ENCODE peak calls at places on chromosomes 2 and 18, in eight cellular contexts. One of them, this sample, is unnamed.

GRCh38 chr2:26630669-26631360 is 10.4 kb downstream of the CIB4 start:
- DNase-seq in cardiac muscle cell: no peak
- DNase-seq in psoas muscle: no peak
- DNase-seq in spleen: peak
- DNase-seq in suprapubic skin: no peak
- DNase-seq in endodermal cell: peak
- DNase-seq in coronary artery: no peak
- DNase-seq in thoracic aorta: no peak
- DNase-seq in this sample: peak

GRCh38 chr2:130373808-130374365 is 18.0 kb downstream of the PTPN18 start:
- DNase-seq in cardiac muscle cell: no peak
- DNase-seq in psoas muscle: no peak
- DNase-seq in spleen: peak
- DNase-seq in suprapubic skin: no peak
- DNase-seq in endodermal cell: no peak
- DNase-seq in coronary artery: no peak
- DNase-seq in thoracic aorta: no peak
- DNase-seq in this sample: no peak

GRCh38 chr2:197925204-197925603 is 120.8 kb downstream of the PLCL1 start:
- DNase-seq in cardiac muscle cell: no peak
- DNase-seq in psoas muscle: no peak
- DNase-seq in spleen: no peak
- DNase-seq in suprapubic skin: no peak
- DNase-seq in endodermal cell: no peak
- DNase-seq in coronary artery: no peak
- DNase-seq in thoracic aorta: no peak
- DNase-seq in this sample: no peak

GRCh38 chr2:47867205-47867604 is 39.1 kb downstream of the FBXO11 start:
- DNase-seq in cardiac muscle cell: peak
- DNase-seq in psoas muscle: no peak
- DNase-seq in spleen: no peak
- DNase-seq in suprapubic skin: no peak
- DNase-seq in endodermal cell: no peak
- DNase-seq in coronary artery: no peak
- DNase-seq in thoracic aorta: no peak
- DNase-seq in this sample: peak

GRCh38 chr18:46466236-46467160 is 190.5 kb downstream of the LOXHD1 start:
- DNase-seq in cardiac muscle cell: peak
- DNase-seq in psoas muscle: no peak
- DNase-seq in spleen: peak
- DNase-seq in suprapubic skin: no peak
- DNase-seq in endodermal cell: peak
- DNase-seq in coronary artery: peak
- DNase-seq in thoracic aorta: no peak
- DNase-seq in this sample: no peak

GRCh38 chr2:162149940-162150339 is 2.1 kb downstream of the GCG start:
- DNase-seq in cardiac muscle cell: no peak
- DNase-seq in psoas muscle: no peak
- DNase-seq in spleen: no peak
- DNase-seq in suprapubic skin: no peak
- DNase-seq in endodermal cell: peak
- DNase-seq in coronary artery: no peak
- DNase-seq in thoracic aorta: no peak
- DNase-seq in this sample: no peak

GRCh38 chr2:190351955-190352354 is 8.6 kb downstream of the INPP1 start:
- DNase-seq in cardiac muscle cell: no peak
- DNase-seq in psoas muscle: no peak
- DNase-seq in spleen: no peak
- DNase-seq in suprapubic skin: no peak
- DNase-seq in endodermal cell: no peak
- DNase-seq in coronary artery: no peak
- DNase-seq in thoracic aorta: no peak
- DNase-seq in this sample: no peak

GRCh38 chr2:241514545-241514944 is 6.2 kb upstream of the STK25 start:
- DNase-seq in cardiac muscle cell: no peak
- DNase-seq in psoas muscle: no peak
- DNase-seq in spleen: no peak
- DNase-seq in suprapubic skin: no peak
- DNase-seq in endodermal cell: no peak
- DNase-seq in coronary artery: no peak
- DNase-seq in thoracic aorta: no peak
- DNase-seq in this sample: peak

GRCh38 chr2:95076705-95077520 is 44.7 kb downstream of the MRPS5 start:
- DNase-seq in cardiac muscle cell: peak
- DNase-seq in psoas muscle: peak
- DNase-seq in spleen: peak
- DNase-seq in suprapubic skin: peak
- DNase-seq in endodermal cell: peak
- DNase-seq in coronary artery: no peak
- DNase-seq in thoracic aorta: no peak
- DNase-seq in this sample: peak

GRCh38 chr2:191410646-191411436 is 165.6 kb downstream of the MYO1B start:
- DNase-seq in cardiac muscle cell: no peak
- DNase-seq in psoas muscle: no peak
- DNase-seq in spleen: no peak
- DNase-seq in suprapubic skin: no peak
- DNase-seq in endodermal cell: no peak
- DNase-seq in coronary artery: no peak
- DNase-seq in thoracic aorta: no peak
- DNase-seq in this sample: no peak

GRCh38 chr18:12751503-12751884 is 48.7 kb downstream of the PSMG2 start:
- DNase-seq in cardiac muscle cell: no peak
- DNase-seq in psoas muscle: no peak
- DNase-seq in spleen: no peak
- DNase-seq in suprapubic skin: no peak
- DNase-seq in endodermal cell: no peak
- DNase-seq in coronary artery: no peak
- DNase-seq in thoracic aorta: no peak
- DNase-seq in this sample: no peak

GRCh38 chr2:105438104-105438929 is 39.5 kb upstream of the FHL2 start:
- DNase-seq in cardiac muscle cell: peak
- DNase-seq in psoas muscle: peak
- DNase-seq in spleen: no peak
- DNase-seq in suprapubic skin: no peak
- DNase-seq in endodermal cell: no peak
- DNase-seq in coronary artery: no peak
- DNase-seq in thoracic aorta: no peak
- DNase-seq in this sample: peak

GRCh38 chr2:186575856-186576255 is 14.0 kb upstream of the ITGAV start:
- DNase-seq in cardiac muscle cell: no peak
- DNase-seq in psoas muscle: no peak
- DNase-seq in spleen: no peak
- DNase-seq in suprapubic skin: no peak
- DNase-seq in endodermal cell: no peak
- DNase-seq in coronary artery: no peak
- DNase-seq in thoracic aorta: no peak
- DNase-seq in this sample: no peak

GRCh38 chr2:206095925-206096324 is 10.0 kb upstream of the INO80D start:
- DNase-seq in cardiac muscle cell: no peak
- DNase-seq in psoas muscle: no peak
- DNase-seq in spleen: no peak
- DNase-seq in suprapubic skin: no peak
- DNase-seq in endodermal cell: no peak
- DNase-seq in coronary artery: no peak
- DNase-seq in thoracic aorta: no peak
- DNase-seq in this sample: no peak

GRCh38 chr18:38481576-38481975 is 916.0 kb upstream of the CELF4 start:
- DNase-seq in cardiac muscle cell: no peak
- DNase-seq in psoas muscle: no peak
- DNase-seq in spleen: no peak
- DNase-seq in suprapubic skin: no peak
- DNase-seq in endodermal cell: no peak
- DNase-seq in coronary artery: no peak
- DNase-seq in thoracic aorta: no peak
- DNase-seq in this sample: no peak

GRCh38 chr18:34595673-34596072 is 114.4 kb upstream of the DTNA start:
- DNase-seq in cardiac muscle cell: no peak
- DNase-seq in psoas muscle: no peak
- DNase-seq in spleen: no peak
- DNase-seq in suprapubic skin: no peak
- DNase-seq in endodermal cell: peak
- DNase-seq in coronary artery: no peak
- DNase-seq in thoracic aorta: no peak
- DNase-seq in this sample: peak

GRCh38 chr2:209236369-209236768 is 187.5 kb upstream of the MAP2 start:
- DNase-seq in cardiac muscle cell: peak
- DNase-seq in psoas muscle: no peak
- DNase-seq in spleen: no peak
- DNase-seq in suprapubic skin: no peak
- DNase-seq in endodermal cell: peak
- DNase-seq in coronary artery: no peak
- DNase-seq in thoracic aorta: no peak
- DNase-seq in this sample: no peak

GRCh38 chr2:59150430-59150829 is 909.3 kb upstream of the FANCL start:
- DNase-seq in cardiac muscle cell: no peak
- DNase-seq in psoas muscle: no peak
- DNase-seq in spleen: no peak
- DNase-seq in suprapubic skin: no peak
- DNase-seq in endodermal cell: no peak
- DNase-seq in coronary artery: no peak
- DNase-seq in thoracic aorta: no peak
- DNase-seq in this sample: peak

GRCh38 chr2:197369946-197370325 is 59.4 kb upstream of the ANKRD44 start:
- DNase-seq in cardiac muscle cell: no peak
- DNase-seq in psoas muscle: no peak
- DNase-seq in spleen: no peak
- DNase-seq in suprapubic skin: no peak
- DNase-seq in endodermal cell: no peak
- DNase-seq in coronary artery: no peak
- DNase-seq in thoracic aorta: no peak
- DNase-seq in this sample: no peak

GRCh38 chr2:44652701-44653100 is 288.8 kb upstream of the SIX3 start:
- DNase-seq in cardiac muscle cell: no peak
- DNase-seq in psoas muscle: no peak
- DNase-seq in spleen: no peak
- DNase-seq in suprapubic skin: no peak
- DNase-seq in endodermal cell: no peak
- DNase-seq in coronary artery: no peak
- DNase-seq in thoracic aorta: no peak
- DNase-seq in this sample: peak

GRCh38 chr2:9342659-9343058 is 80.7 kb downstream of the ITGB1BP1 start:
- DNase-seq in cardiac muscle cell: no peak
- DNase-seq in psoas muscle: no peak
- DNase-seq in spleen: no peak
- DNase-seq in suprapubic skin: no peak
- DNase-seq in endodermal cell: no peak
- DNase-seq in coronary artery: no peak
- DNase-seq in thoracic aorta: no peak
- DNase-seq in this sample: no peak
- H3K4me3 ChIP-seq in cardiac muscle cell: no peak
- H3K4me3 ChIP-seq in psoas muscle: no peak
- H3K4me3 ChIP-seq in spleen: no peak
- H3K4me3 ChIP-seq in suprapubic skin: no peak
- H3K4me3 ChIP-seq in endodermal cell: no peak
- H3K4me3 ChIP-seq in coronary artery: no peak
- H3K4me3 ChIP-seq in thoracic aorta: no peak
- H3K4me3 ChIP-seq in this sample: no peak

DNA sequence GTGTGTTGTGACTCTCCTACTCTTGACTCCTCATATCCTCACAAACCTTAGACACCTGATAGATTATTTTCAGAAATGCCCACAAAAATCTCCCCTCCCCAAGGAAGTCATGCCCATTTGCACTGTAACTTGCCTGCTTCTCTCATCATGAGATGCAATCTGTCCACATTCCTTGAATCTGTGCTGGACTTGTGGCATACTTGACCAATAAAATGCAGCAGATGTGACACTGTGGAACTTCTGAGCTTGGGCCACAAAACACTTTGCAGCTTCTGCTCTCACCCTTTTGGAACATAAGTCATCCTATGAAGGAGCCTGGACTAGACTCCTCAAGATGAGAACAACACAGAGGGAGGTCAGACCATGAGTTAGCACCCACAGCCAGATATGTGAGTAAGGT is 4.4 kb upstream of the PID1 start:
- DNase-seq in cardiac muscle cell: no peak
- DNase-seq in psoas muscle: no peak
- DNase-seq in spleen: no peak
- DNase-seq in suprapubic skin: no peak
- DNase-seq in endodermal cell: no peak
- DNase-seq in coronary artery: no peak
- DNase-seq in thoracic aorta: no peak
- DNase-seq in this sample: peak
- TF ChIP-seq CTCF in cardiac muscle cell: no peak
- TF ChIP-seq CTCF in psoas muscle: no peak
- TF ChIP-seq CTCF in spleen: no peak
- TF ChIP-seq CTCF in suprapubic skin: no peak
- TF ChIP-seq CTCF in endodermal cell: no peak
- TF ChIP-seq CTCF in coronary artery: no peak
- TF ChIP-seq CTCF in thoracic aorta: no peak
- TF ChIP-seq CTCF in this sample: no peak

GRCh38 chr2:127659408-127660290 is 13.7 kb downstream of the GPR17 start:
- DNase-seq in cardiac muscle cell: no peak
- DNase-seq in psoas muscle: peak
- DNase-seq in spleen: peak
- DNase-seq in suprapubic skin: no peak
- DNase-seq in endodermal cell: no peak
- DNase-seq in coronary artery: no peak
- DNase-seq in thoracic aorta: no peak
- DNase-seq in this sample: no peak
- H3K4me3 ChIP-seq in cardiac muscle cell: no peak
- H3K4me3 ChIP-seq in psoas muscle: no peak
- H3K4me3 ChIP-seq in spleen: no peak
- H3K4me3 ChIP-seq in suprapubic skin: no peak
- H3K4me3 ChIP-seq in endodermal cell: no peak
- H3K4me3 ChIP-seq in coronary artery: peak
- H3K4me3 ChIP-seq in thoracic aorta: no peak
- H3K4me3 ChIP-seq in this sample: no peak

DNA sequence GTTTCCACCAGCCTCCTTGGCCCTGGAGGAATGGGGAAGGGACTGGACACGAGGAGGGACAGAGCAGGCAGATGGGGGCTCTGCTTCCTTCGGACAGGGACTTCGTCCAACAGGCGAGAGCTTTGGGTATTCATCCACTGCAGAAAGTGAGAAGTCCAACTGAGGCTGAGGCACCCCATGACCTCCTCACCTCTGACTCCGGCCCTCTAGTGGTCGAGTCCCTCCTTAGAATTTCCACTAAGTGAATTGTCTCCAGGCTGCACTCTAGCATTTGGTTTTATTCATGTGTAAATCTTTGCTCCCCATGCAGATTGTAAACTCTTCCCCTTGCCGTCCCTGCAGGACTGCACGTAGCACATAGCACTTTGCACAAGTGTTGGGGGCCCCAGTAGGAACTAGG is 75.6 kb downstream of the TMEM247 start:
- DNase-seq in cardiac muscle cell: no peak
- DNase-seq in psoas muscle: no peak
- DNase-seq in spleen: no peak
- DNase-seq in suprapubic skin: no peak
- DNase-seq in endodermal cell: peak
- DNase-seq in coronary artery: peak
- DNase-seq in thoracic aorta: no peak
- DNase-seq in this sample: no peak
- TF ChIP-seq CTCF in cardiac muscle cell: peak
- TF ChIP-seq CTCF in psoas muscle: peak
- TF ChIP-seq CTCF in spleen: no peak
- TF ChIP-seq CTCF in suprapubic skin: no peak
- TF ChIP-seq CTCF in endodermal cell: peak
- TF ChIP-seq CTCF in coronary artery: no peak
- TF ChIP-seq CTCF in thoracic aorta: no peak
- TF ChIP-seq CTCF in this sample: peak

This sample was measured in foreskin fibroblast.